ENCODE peak calls at places on chromosome 12, in ten cellular contexts. H, Z, F, I, J, Y, K, M, P and B are unnamed samples.

GRCh38 chr12:1812650-1813302 is 7.6 kb upstream of the LRTM2 start:
- DNase-seq in K (peak; percentile 33), Z (peak; percentile 36), P (no peak), H (no peak), M (no peak), F (peak; percentile 51), I (no peak), J (no peak), Y (peak; percentile 45), B (peak; percentile 50)

GRCh38 chr12:120457133-120457532 is 10.9 kb downstream of the GATC start:
- DNase-seq in H (peak; percentile 76), P (no peak), J (no peak), I (peak; percentile 82), Y (no peak), F (peak; percentile 74), M (peak; percentile 44), Z (peak; percentile 14), K (no peak), B (no peak)

GRCh38 chr12:65492997-65493892 is 214.8 kb downstream of the MSRB3 start:
- DNase-seq in M (no peak), K (no peak), Y (peak; percentile 51), J (no peak), P (no peak), H (no peak), Z (no peak), I (no peak), F (no peak), B (no peak)

GRCh38 chr12:13342971-13343370 is 146.4 kb downstream of the EMP1 start:
- DNase-seq in F (no peak), M (no peak), Y (peak; percentile 59), I (no peak), P (no peak), J (no peak), K (no peak), Z (peak; percentile 64), H (no peak), B (no peak)

GRCh38 chr12:120314220-120314619 is 12.1 kb downstream of the SIRT4 start:
- DNase-seq in F (peak; percentile 65), K (peak; percentile 14), M (peak; percentile 36), Z (peak; percentile 25), Y (no peak), H (peak; percentile 59), I (peak; percentile 90), P (no peak), J (peak; percentile 66), B (peak; percentile 8)

GRCh38 chr12:12684375-12685106 is 11.4 kb downstream of the GPR19 start:
- DNase-seq in P (no peak), M (peak; percentile 97), Y (peak; percentile 45), I (peak; percentile 99), J (peak; percentile 80), H (peak; percentile 99), K (peak; percentile 38), Z (peak; percentile 60), F (no peak), B (no peak)

GRCh38 chr12:6235499-6235898 is 35.3 kb downstream of the CD9 start:
- DNase-seq in Y (no peak), Z (no peak), H (no peak), J (no peak), I (no peak), F (no peak), M (no peak), P (no peak), K (peak; percentile 42), B (peak; percentile 87)

GRCh38 chr12:117596968-117597367 is 235.5 kb upstream of the NOS1 start:
- DNase-seq in Z (no peak), F (no peak), H (peak; percentile 25), K (no peak), J (no peak), I (no peak), M (no peak), Y (no peak), P (no peak), B (no peak)

GRCh38 chr12:122963928-122964240 is 2.4 kb downstream of the ABCB9 start:
- DNase-seq in I (no peak), K (no peak), Z (peak; percentile 57), P (no peak), F (no peak), M (no peak), Y (peak; percentile 64), H (no peak), J (no peak), B (no peak)

GRCh38 chr12:110165540-110166159 is 41.5 kb downstream of the IFT81 start:
- DNase-seq in H (peak; percentile 81), I (peak; percentile 81), F (peak; percentile 49), M (no peak), K (no peak), J (no peak), Y (no peak), Z (no peak), P (no peak), B (peak; percentile 47)

GRCh38 chr12:111788178-111788654 is 21.5 kb downstream of the ALDH2 start:
- DNase-seq in M (peak; percentile 48), F (peak; percentile 65), J (no peak), Y (no peak), P (no peak), K (no peak), I (peak; percentile 36), Z (peak; percentile 47), H (no peak), B (no peak)

GRCh38 chr12:111792155-111792876 is 25.6 kb downstream of the ALDH2 start:
- DNase-seq in J (no peak), Y (peak; percentile 15), P (no peak), Z (peak; percentile 62), K (no peak), I (no peak), H (no peak), F (no peak), M (no peak), B (no peak)

GRCh38 chr12:111789779-111790178 is 23.0 kb downstream of the ALDH2 start:
- DNase-seq in P (no peak), Z (no peak), H (no peak), Y (no peak), I (no peak), M (no peak), F (no peak), K (no peak), J (no peak), B (no peak)

GRCh38 chr12:111785651-111786050 is 18.9 kb downstream of the ALDH2 start:
- DNase-seq in H (no peak), Y (peak; percentile 52), I (no peak), M (no peak), J (no peak), F (no peak), P (no peak), Z (peak; percentile 73), K (peak; percentile 80), B (no peak)

DNA sequence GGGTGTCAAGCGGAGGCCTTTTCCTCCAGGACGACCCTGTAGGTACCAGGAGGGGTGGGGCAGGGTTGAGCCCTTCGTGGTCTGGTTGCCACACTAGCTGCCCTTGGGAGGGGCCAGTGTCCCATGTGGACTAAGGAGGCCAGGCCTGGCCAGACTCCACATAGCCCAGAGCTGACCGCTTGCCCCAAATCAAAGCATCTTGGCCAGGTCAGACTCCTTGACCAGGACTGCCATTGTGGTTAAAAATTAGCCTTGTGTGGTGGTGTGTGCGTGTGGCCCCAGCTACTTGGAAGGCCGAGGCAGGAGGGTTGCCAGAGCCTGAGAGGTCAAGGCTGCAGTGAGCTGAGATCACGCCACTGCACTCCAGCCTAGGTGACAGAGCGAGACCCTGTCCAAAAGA is 24.8 kb downstream of the ALDH2 start:
- DNase-seq in I (no peak), P (no peak), Y (no peak), K (no peak), F (no peak), M (no peak), J (no peak), Z (no peak), H (no peak), B (no peak)
- H3K36me3 ChIP-seq in I (no peaks in the 10 kb centered on the region), P (no peaks in the 10 kb centered on the region), Y (peaks cover 6% of the 10 kb centered on the region), K (peaks cover 38% of the 10 kb centered on the region), F (peaks cover 16% of the 10 kb centered on the region), M (peaks cover 6% of the 10 kb centered on the region), J (peaks cover 22% of the 10 kb centered on the region), Z (no peaks in the 10 kb centered on the region), H (peaks cover 12% of the 10 kb centered on the region), B (no peaks in the 10 kb centered on the region)

DNA sequence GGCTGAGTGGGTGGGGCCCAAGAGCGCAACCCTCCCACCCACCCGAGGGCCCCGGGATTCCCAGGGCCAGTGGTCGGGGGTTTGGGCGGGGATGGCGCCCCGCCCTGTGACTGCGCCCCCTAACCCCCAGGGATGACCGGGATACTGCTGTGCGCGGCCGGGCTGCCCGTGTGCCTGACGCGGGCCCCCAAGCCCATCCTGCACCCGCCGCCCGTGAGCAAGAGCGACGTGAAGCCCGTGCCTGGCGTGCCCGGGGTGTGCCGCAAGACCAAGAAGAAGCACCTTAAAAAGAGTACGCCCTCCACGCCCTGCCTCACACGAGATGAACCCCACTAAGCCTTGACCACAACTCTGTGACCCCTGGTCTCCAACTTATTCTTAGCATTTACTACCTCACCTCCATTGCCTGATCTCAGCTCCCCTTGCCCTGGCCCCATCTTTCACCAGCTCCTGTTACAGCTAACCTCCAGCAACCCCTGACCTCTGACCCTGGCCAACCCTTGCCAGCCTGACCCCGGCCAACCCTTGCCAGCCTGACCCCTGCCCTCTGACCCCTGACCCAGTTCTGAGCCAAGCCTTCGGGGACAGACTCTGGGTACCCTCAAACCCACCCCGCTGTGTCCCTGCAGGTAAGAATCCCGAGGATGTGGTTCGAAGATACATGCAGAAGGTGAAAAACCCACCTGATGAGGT is 37.0 kb downstream of the DTX1 start:
- DNase-seq in I (no peak), K (no peak), F (no peak), H (no peak), Y (no peak), Z (no peak), P (no peak), M (no peak), J (no peak), B (no peak)
- H3K4me2 ChIP-seq in I (peak overlapping the region; percentile 86), K (no peak overlapping the region), F (no peak overlapping the region), H (peak overlapping the region; percentile 19), Y (no peak overlapping the region), Z (no peak overlapping the region), P (no peak overlapping the region), M (peak overlapping the region; percentile 75), J (peak overlapping the region; percentile 89), B (no peak overlapping the region)

DNA sequence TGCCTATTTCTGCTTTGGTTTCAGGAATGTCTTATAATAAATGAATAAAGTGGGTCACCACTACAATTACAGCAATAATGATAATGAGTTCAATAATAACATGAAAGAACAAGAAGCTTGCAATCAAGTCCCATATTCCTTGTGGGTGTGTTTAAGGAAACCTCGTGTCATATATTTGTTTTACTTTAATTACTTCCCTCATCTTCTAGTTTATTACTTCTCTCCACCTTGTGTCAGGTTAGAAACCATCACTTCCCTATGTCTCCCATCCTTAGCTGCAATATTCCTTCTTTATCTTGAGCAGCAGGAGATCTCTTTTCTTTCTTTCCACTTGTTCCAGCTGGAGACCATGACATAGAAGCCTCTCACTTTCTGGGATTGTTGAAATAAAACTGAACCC is 384.0 kb upstream of the TMEM132C start:
- DNase-seq in P (no peak), Z (no peak), J (no peak), K (no peak), M (no peak), H (no peak), Y (no peak), F (no peak), I (no peak), B (no peak)
- H3K36me3 ChIP-seq in P (no peaks in the 10 kb centered on the region), Z (no peaks in the 10 kb centered on the region), J (no peaks in the 10 kb centered on the region), K (no peaks in the 10 kb centered on the region), M (no peaks in the 10 kb centered on the region), H (no peaks in the 10 kb centered on the region), Y (no peaks in the 10 kb centered on the region), F (no peaks in the 10 kb centered on the region), I (no peaks in the 10 kb centered on the region), B (no peaks in the 10 kb centered on the region)

DNA sequence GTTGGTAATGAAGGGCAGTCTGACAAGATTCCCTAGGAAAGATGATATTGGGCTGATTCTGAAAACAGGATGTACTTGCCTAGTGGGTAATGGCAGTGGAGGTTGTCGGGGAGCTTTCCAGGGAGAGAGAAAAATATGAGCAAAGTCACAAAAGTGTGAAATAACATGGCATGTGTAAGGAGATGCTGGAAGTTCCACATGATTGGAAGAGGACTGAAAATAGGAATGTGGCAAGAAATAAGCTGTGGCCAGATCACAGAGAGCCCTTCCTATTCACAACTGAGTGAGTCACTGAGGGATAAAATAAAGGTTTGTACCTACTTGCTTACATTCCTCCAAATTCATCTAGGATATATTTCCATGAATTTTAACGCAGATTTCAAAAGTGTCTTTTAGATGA is 36.1 kb upstream of the SLC2A13 start:
- DNase-seq in J (no peak), H (no peak), I (no peak), Z (no peak), F (no peak), Y (no peak), P (no peak), M (no peak), K (no peak), B (no peak)
- H3K4me2 ChIP-seq in J (no peak overlapping the region), H (no peak overlapping the region), I (no peak overlapping the region), Z (no peak overlapping the region), F (no peak overlapping the region), Y (no peak overlapping the region), P (no peak overlapping the region), M (no peak overlapping the region), K (no peak overlapping the region), B (no peak overlapping the region)